ENCODE peak calls at places on chromosomes 12 and 14, in eight cellular contexts. S is ovary, U is body of pancreas, A is stomach, Z is heart left ventricle, B is adrenal gland, N is uterus, W is endothelial cell of umbilical vein. J is an unnamed sample. For H3K4me1, the result is how much of the 10 kb centered on the place peaks cover.

GRCh38 chr14:53571990-53572389 is 384.6 kb downstream of the BMP4 start:
- DNase-seq in Z (no peak), N (peak), U (no peak), W (no peak), A (no peak), S (no peak), B (no peak), J (no peak)

GRCh38 chr14:103256406-103256805 is 77.6 kb upstream of the EIF5 start:
- DNase-seq in U (no peak), B (no peak), N (no peak), Z (no peak), A (no peak), W (no peak), S (no peak), J (no peak)

GRCh38 chr14:68491793-68492192 is 301.1 kb downstream of the ZFP36L1 start:
- DNase-seq in S (no peak), B (no peak), U (no peak), Z (no peak), N (no peak), A (no peak), W (no peak), J (no peak)

GRCh38 chr12:42236017-42236416 is 2.0 kb downstream of the YAF2 start:
- DNase-seq in U (no peak), N (no peak), W (no peak), Z (no peak), B (no peak), A (no peak), S (no peak), J (no peak)

GRCh38 chr14:102195446-102195845 is 55.7 kb downstream of the WDR20 start:
- DNase-seq in N (no peak), U (no peak), W (no peak), Z (no peak), A (no peak), B (no peak), S (no peak), J (no peak)

GRCh38 chr12:107925125-107925524 is 150.6 kb downstream of the ASCL4 start:
- DNase-seq in U (no peak), Z (no peak), A (no peak), S (no peak), N (no peak), B (no peak), W (no peak), J (no peak)

GRCh38 chr12:130965214-130965613 is 11.5 kb downstream of the ADGRD1 start:
- DNase-seq in Z (no peak), S (no peak), N (no peak), W (no peak), B (no peak), A (no peak), U (no peak), J (no peak)

GRCh38 chr12:15428632-15429031 is 106.3 kb downstream of the PTPRO start:
- DNase-seq in A (no peak), B (no peak), U (no peak), Z (no peak), N (no peak), W (no peak), S (no peak), J (no peak)

GRCh38 chr12:47273191-47273626 is 193.4 kb upstream of the AMIGO2 start:
- DNase-seq in A (no peak), Z (no peak), N (no peak), B (no peak), U (no peak), W (peak), S (no peak), J (no peak)

GRCh38 chr12:47274725-47275124 is 195.0 kb upstream of the AMIGO2 start:
- DNase-seq in W (no peak), A (no peak), Z (no peak), U (no peak), S (no peak), B (no peak), N (no peak), J (no peak)

GRCh38 chr12:47270782-47271664 is 191.3 kb upstream of the AMIGO2 start:
- DNase-seq in A (no peak), N (no peak), Z (no peak), B (no peak), S (no peak), W (no peak), U (no peak), J (no peak)

GRCh38 chr12:47271800-47272230 is 192.1 kb upstream of the AMIGO2 start:
- DNase-seq in W (no peak), S (no peak), A (no peak), N (no peak), B (no peak), Z (no peak), U (no peak), J (no peak)

GRCh38 chr12:47272412-47273190 is 192.8 kb upstream of the AMIGO2 start:
- DNase-seq in W (no peak), S (no peak), U (no peak), B (no peak), N (no peak), Z (no peak), A (no peak), J (no peak)
- TF ChIP-seq POLR2A in W (no peak), S (no peak), U (no peak), B (no peak), N (no peak), Z (no peak), A (no peak), J (no peak)

GRCh38 chr12:121789800-121790748 is 3.4 kb downstream of the RHOF start:
- DNase-seq in Z (peak), S (no peak), B (peak), W (no peak), U (peak), A (peak), N (no peak), J (no peak)
- H3K4me1 ChIP-seq in Z (under half), S (under half), B (under half), W (under half), U (under half), A (half or more), N (under half), J (under half)

GRCh38 chr14:105641075-105641937 is 114.9 kb downstream of the TMEM121 start:
- DNase-seq in Z (peak), N (no peak), W (no peak), U (no peak), A (no peak), S (no peak), B (no peak), J (no peak)
- H3K27ac ChIP-seq in Z (no peak), N (no peak), W (no peak), U (no peak), A (no peak), S (no peak), B (no peak), J (no peak)

GRCh38 chr14:23537351-23538048 is 14.1 kb downstream of the ZFHX2 start:
- DNase-seq in N (no peak), Z (no peak), U (no peak), B (no peak), S (no peak), A (no peak), W (no peak), J (no peak)

GRCh38 chr14:23538785-23539184 is 12.8 kb downstream of the ZFHX2 start:
- DNase-seq in S (no peak), U (no peak), Z (no peak), A (no peak), W (no peak), N (peak), B (peak), J (no peak)

GRCh38 chr14:23539209-23539866 is 12.2 kb downstream of the ZFHX2 start:
- DNase-seq in Z (no peak), N (no peak), U (no peak), W (peak), A (no peak), B (peak), S (no peak), J (no peak)

GRCh38 chr14:23536494-23536893 is 15.1 kb downstream of the ZFHX2 start:
- DNase-seq in N (no peak), B (no peak), W (no peak), U (no peak), A (no peak), Z (no peak), S (no peak), J (no peak)

GRCh38 chr14:23538049-23538718 is 13.4 kb downstream of the ZFHX2 start:
- DNase-seq in U (no peak), B (no peak), S (no peak), W (no peak), A (no peak), Z (no peak), N (no peak), J (no peak)
- TF ChIP-seq POLR2A in U (no peak), B (no peak), S (no peak), W (no peak), A (no peak), Z (no peak), N (no peak), J (no peak)

DNA sequence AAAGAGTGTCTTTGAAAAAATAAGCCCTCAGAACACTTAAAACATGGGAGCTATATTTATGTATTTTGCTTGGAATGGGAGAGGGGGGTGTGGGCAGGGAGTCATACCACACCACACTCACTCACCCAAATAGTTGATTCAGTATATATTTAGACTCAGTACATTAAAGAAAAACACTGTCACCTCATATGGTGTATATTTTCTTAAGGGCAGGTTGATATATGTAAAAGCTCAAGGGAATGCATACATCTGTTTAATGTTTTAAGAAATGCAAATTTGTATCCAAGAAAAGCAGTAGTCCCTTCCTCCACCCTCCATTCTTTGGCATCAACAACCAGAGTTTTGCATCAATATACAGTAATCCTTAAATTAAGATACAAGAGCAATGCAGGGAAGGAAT is 1.4 kb downstream of the NFYB start:
- DNase-seq in S (no peak), W (peak), B (no peak), N (no peak), A (no peak), U (no peak), Z (no peak), J (no peak)
- H3K4me1 ChIP-seq in S (under half), W (under half), B (under half), N (under half), A (under half), U (under half), Z (under half), J (under half)

DNA sequence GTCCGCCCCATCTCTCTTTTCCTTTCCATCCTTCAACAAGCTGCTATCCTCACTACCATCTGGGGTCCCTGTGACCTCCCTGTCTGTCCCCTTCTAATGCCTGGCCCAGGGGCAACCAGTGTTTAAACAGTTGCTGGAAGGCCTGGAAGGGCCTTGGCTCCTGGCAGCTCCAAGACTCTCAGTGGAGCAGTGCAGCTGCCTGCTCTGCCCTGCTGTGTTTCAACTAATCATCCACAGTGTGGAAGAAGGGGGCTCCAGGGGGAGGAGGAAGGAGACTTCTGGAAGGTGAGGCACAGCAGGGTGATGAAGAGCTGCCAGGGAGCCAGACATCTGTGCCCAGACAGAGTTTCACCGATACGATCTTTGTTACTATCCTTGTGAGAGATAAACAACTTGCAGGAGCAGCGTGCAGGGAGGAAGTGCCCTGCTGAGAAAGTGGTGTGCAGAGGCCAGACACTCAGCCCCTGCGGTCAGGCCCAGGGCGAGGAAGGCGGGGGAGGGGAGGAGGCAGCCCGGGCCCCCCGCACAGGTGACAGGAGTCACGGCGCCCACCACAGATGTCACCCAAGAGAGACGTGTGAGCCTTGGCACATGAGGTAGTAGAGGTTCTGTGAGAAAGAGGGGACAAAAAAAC is 1061.8 kb downstream of the BCL11B start:
- DNase-seq in N (no peak), U (no peak), A (no peak), W (no peak), S (no peak), B (no peak), Z (no peak), J (no peak)
- H3K27ac ChIP-seq in N (no peak), U (no peak), A (no peak), W (no peak), S (no peak), B (no peak), Z (no peak), J (no peak)

DNA sequence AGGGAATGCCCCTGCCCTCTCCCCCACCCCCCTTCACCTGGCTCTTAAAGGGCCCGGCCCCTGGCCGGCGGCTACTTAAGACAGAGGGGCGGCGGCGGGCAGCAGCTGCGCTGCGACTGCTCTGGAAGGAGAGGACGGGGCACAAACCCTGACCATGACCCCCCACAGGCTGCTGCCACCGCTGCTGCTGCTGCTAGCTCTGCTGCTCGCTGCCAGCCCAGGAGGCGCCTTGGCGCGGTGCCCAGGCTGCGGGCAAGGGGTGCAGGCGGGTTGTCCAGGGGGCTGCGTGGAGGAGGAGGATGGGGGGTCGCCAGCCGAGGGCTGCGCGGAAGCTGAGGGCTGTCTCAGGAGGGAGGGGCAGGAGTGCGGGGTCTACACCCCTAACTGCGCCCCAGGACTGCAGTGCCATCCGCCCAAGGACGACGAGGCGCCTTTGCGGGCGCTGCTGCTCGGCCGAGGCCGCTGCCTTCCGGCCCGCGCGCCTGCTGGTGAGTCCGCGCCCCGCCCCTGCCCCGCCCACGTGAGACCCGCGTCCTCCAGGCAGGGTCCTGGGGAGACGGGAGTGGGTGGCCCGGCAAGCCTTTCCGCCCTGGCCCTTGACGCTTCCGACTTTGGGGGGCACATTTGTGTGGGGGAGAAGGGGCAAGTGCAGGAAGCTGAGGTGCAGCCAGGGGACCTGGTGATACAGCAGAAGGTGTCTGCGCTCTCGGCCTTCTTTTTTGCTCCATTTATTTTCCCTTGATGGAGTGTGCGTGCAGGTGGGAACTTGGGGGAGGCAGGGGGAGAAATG is at the start of gene IGFBP6:
- DNase-seq in W (peak), S (peak), Z (peak), N (peak), U (peak), B (peak), A (peak), J (peak)
- TF ChIP-seq POLR2A in W (peak), S (peak), Z (peak), N (peak), U (peak), B (no peak), A (no peak), J (no peak)

GRCh38 chr14:33568935-33569579 is 381.8 kb downstream of the EGLN3 start:
- DNase-seq in N (no peak), U (no peak), A (no peak), B (no peak), S (no peak), Z (no peak), W (peak), J (no peak)
- H3K4me1 ChIP-seq in N (under half), U (under half), A (under half), B (under half), S (under half), Z (under half), W (half or more), J (under half)

GRCh38 chr14:97368900-97369564 is 571.9 kb downstream of the VRK1 start:
- DNase-seq in B (no peak), A (no peak), S (no peak), Z (no peak), U (no peak), N (no peak), W (no peak), J (no peak)

GRCh38 chr14:97366400-97366799 is 569.2 kb downstream of the VRK1 start:
- DNase-seq in B (no peak), W (no peak), A (no peak), Z (no peak), U (no peak), N (no peak), S (no peak), J (no peak)

GRCh38 chr14:97367278-97367677 is 570.1 kb downstream of the VRK1 start:
- DNase-seq in Z (no peak), U (no peak), W (no peak), B (no peak), A (no peak), N (no peak), S (no peak), J (no peak)

GRCh38 chr14:97369901-97370300 is 572.7 kb downstream of the VRK1 start:
- DNase-seq in A (no peak), U (no peak), B (no peak), S (no peak), N (no peak), W (no peak), Z (no peak), J (no peak)
- H3K27ac ChIP-seq in A (no peak), U (no peak), B (no peak), S (no peak), N (no peak), W (no peak), Z (no peak), J (no peak)